ENCODE peak calls at places on chromosomes 7 and 10, in six cellular contexts. One of them, this sample, is unnamed.

GRCh38 chr10:132880148-132880981 is 62.0 kb downstream of the CFAP46 start:
- DNase-seq in OCI-LY7: no peak
- DNase-seq in adrenal gland: no peak
- DNase-seq in aorta: peak; percentile 66
- DNase-seq in HCT116: no peak
- DNase-seq in right lobe of liver: peak; percentile 9
- DNase-seq in this sample: no peak

GRCh38 chr10:8912108-8912507 is 857.6 kb downstream of the GATA3 start:
- DNase-seq in adrenal gland: no peak
- DNase-seq in aorta: no peak
- DNase-seq in HCT116: no peak
- DNase-seq in OCI-LY7: no peak
- DNase-seq in right lobe of liver: peak; percentile 36
- DNase-seq in this sample: no peak

GRCh38 chr10:118300266-118300665 is 41.9 kb downstream of the FAM204A start:
- DNase-seq in adrenal gland: no peak
- DNase-seq in aorta: no peak
- DNase-seq in right lobe of liver: no peak
- DNase-seq in HCT116: no peak
- DNase-seq in OCI-LY7: no peak
- DNase-seq in this sample: no peak

GRCh38 chr10:1368772-1369171 is 312.6 kb downstream of the WDR37 start:
- DNase-seq in aorta: no peak
- DNase-seq in adrenal gland: peak; percentile 33
- DNase-seq in right lobe of liver: no peak
- DNase-seq in HCT116: peak; percentile 45
- DNase-seq in OCI-LY7: peak; percentile 58
- DNase-seq in this sample: peak; percentile 70

GRCh38 chr10:113005380-113005779 is 55.3 kb downstream of the TCF7L2 start:
- DNase-seq in aorta: no peak
- DNase-seq in OCI-LY7: no peak
- DNase-seq in adrenal gland: no peak
- DNase-seq in HCT116: no peak
- DNase-seq in right lobe of liver: no peak
- DNase-seq in this sample: no peak

GRCh38 chr10:58268946-58269831 is at the start of gene CISD1:
- DNase-seq in OCI-LY7: peak; percentile 98
- DNase-seq in HCT116: peak; percentile 99
- DNase-seq in right lobe of liver: peak; percentile 97
- DNase-seq in aorta: peak; percentile 98
- DNase-seq in adrenal gland: peak; percentile 98
- DNase-seq in this sample: peak; percentile 98

GRCh38 chr7:46163245-46163644 is 242.2 kb upstream of the IGFBP3 start:
- DNase-seq in HCT116: no peak
- DNase-seq in adrenal gland: no peak
- DNase-seq in aorta: no peak
- DNase-seq in right lobe of liver: no peak
- DNase-seq in OCI-LY7: no peak
- DNase-seq in this sample: no peak

GRCh38 chr7:127844707-127845331 is 186.4 kb downstream of the LRRC4 start:
- DNase-seq in OCI-LY7: no peak
- DNase-seq in right lobe of liver: peak; percentile 42
- DNase-seq in aorta: no peak
- DNase-seq in adrenal gland: peak; percentile 83
- DNase-seq in HCT116: no peak
- DNase-seq in this sample: peak; percentile 46

GRCh38 chr10:28300027-28300426 is 2.8 kb downstream of the MPP7 start:
- DNase-seq in aorta: no peak
- DNase-seq in adrenal gland: no peak
- DNase-seq in OCI-LY7: peak; percentile 71
- DNase-seq in right lobe of liver: no peak
- DNase-seq in HCT116: no peak
- DNase-seq in this sample: no peak

GRCh38 chr10:130036296-130037065 is 72.4 kb upstream of the EBF3 start:
- DNase-seq in adrenal gland: no peak
- DNase-seq in OCI-LY7: no peak
- DNase-seq in aorta: peak; percentile 68
- DNase-seq in right lobe of liver: no peak
- DNase-seq in HCT116: no peak
- DNase-seq in this sample: no peak

GRCh38 chr10:28592953-28593352 is 60.0 kb downstream of the WAC start:
- DNase-seq in adrenal gland: no peak
- DNase-seq in OCI-LY7: no peak
- DNase-seq in aorta: no peak
- DNase-seq in HCT116: peak; percentile 2
- DNase-seq in right lobe of liver: no peak
- DNase-seq in this sample: no peak

GRCh38 chr10:11440250-11441150 is 170.9 kb downstream of the USP6NL start:
- DNase-seq in HCT116: no peak
- DNase-seq in adrenal gland: no peak
- DNase-seq in right lobe of liver: no peak
- DNase-seq in OCI-LY7: no peak
- DNase-seq in aorta: no peak
- DNase-seq in this sample: no peak

GRCh38 chr7:153401795-153402720 is 642.5 kb downstream of the ACTR3B start:
- DNase-seq in aorta: no peak
- DNase-seq in right lobe of liver: no peak
- DNase-seq in OCI-LY7: no peak
- DNase-seq in adrenal gland: no peak
- DNase-seq in HCT116: no peak
- DNase-seq in this sample: no peak

GRCh38 chr10:113386005-113386404 is 166.8 kb upstream of the HABP2 start:
- DNase-seq in right lobe of liver: peak; percentile 38
- DNase-seq in HCT116: peak; percentile 38
- DNase-seq in aorta: peak; percentile 85
- DNase-seq in OCI-LY7: no peak
- DNase-seq in adrenal gland: peak; percentile 72
- DNase-seq in this sample: no peak

GRCh38 chr10:73771722-73772279 is 10.0 kb upstream of the CHCHD1 start:
- DNase-seq in adrenal gland: peak; percentile 90
- DNase-seq in right lobe of liver: peak; percentile 92
- DNase-seq in HCT116: peak; percentile 48
- DNase-seq in aorta: peak; percentile 98
- DNase-seq in OCI-LY7: peak; percentile 64
- DNase-seq in this sample: peak; percentile 85

GRCh38 chr10:98041352-98042043 is 11.1 kb upstream of the CRTAC1 start:
- DNase-seq in OCI-LY7: peak; percentile 72
- DNase-seq in HCT116: peak; percentile 61
- DNase-seq in aorta: peak; percentile 82
- DNase-seq in adrenal gland: peak; percentile 67
- DNase-seq in right lobe of liver: peak; percentile 70
- DNase-seq in this sample: peak; percentile 65

GRCh38 chr10:103616705-103617361 is 123.3 kb downstream of the NEURL1 start:
- DNase-seq in HCT116: no peak
- DNase-seq in aorta: peak; percentile 85
- DNase-seq in OCI-LY7: no peak
- DNase-seq in right lobe of liver: peak; percentile 67
- DNase-seq in adrenal gland: peak; percentile 48
- DNase-seq in this sample: no peak

GRCh38 chr7:99381664-99382075 is 7.1 kb downstream of the ARPC1B start:
- DNase-seq in right lobe of liver: peak; percentile 73
- DNase-seq in adrenal gland: no peak
- DNase-seq in OCI-LY7: no peak
- DNase-seq in HCT116: no peak
- DNase-seq in aorta: no peak
- DNase-seq in this sample: no peak

DNA sequence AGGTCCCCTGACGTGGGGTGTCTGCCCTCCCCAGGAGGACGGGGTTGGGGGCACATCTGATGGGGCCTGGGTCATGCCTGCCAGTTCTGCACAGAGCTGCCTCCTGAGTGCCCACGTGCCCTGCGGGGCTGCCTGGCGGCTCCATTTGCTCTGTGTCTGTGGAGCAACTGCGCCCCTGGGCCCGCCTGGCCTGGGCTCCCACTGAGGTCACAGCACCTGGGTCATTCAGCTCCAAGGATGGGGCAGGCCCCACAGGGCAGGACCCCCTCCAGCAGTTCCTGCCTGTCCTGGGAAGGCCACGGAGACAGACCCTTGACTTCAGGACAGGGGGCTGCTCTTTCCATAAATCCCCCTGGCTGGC is 590.6 kb downstream of the PTPRN2 start:
- DNase-seq in right lobe of liver: no peak
- DNase-seq in HCT116: no peak
- DNase-seq in OCI-LY7: no peak
- DNase-seq in adrenal gland: no peak
- DNase-seq in aorta: no peak
- DNase-seq in this sample: no peak
- H3K9me3 ChIP-seq in right lobe of liver: no peaks in the 10 kb centered on the region
- H3K9me3 ChIP-seq in HCT116: no peaks in the 10 kb centered on the region
- H3K9me3 ChIP-seq in OCI-LY7: no peaks in the 10 kb centered on the region
- H3K9me3 ChIP-seq in adrenal gland: no peaks in the 10 kb centered on the region
- H3K9me3 ChIP-seq in aorta: peaks cover 1% of the 10 kb centered on the region
- H3K9me3 ChIP-seq in this sample: peaks cover 6% of the 10 kb centered on the region

DNA sequence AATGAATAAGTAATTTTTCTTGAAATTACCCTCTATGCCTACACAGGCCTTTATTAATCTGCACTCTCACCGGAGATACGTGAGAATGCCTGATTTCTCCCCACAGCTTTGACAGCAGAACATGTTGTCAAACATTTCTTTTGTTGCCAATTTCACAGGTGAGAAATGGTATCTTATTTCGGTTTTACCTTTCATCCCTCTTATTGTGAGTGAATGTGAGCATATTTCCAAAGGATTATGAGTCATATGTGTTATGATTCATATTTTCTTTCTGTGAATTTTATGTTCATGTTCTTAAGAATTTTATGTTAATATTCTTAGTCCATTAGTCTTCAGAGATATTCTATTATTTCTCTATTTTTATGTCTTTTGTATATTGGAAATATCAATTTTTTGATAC is 965.1 kb downstream of the CCSER2 start:
- DNase-seq in right lobe of liver: no peak
- DNase-seq in aorta: no peak
- DNase-seq in HCT116: no peak
- DNase-seq in OCI-LY7: no peak
- DNase-seq in adrenal gland: no peak
- DNase-seq in this sample: no peak
- H3K4me3 ChIP-seq in right lobe of liver: no peak overlapping the region
- H3K4me3 ChIP-seq in aorta: no peak overlapping the region
- H3K4me3 ChIP-seq in HCT116: no peak overlapping the region
- H3K4me3 ChIP-seq in OCI-LY7: no peak overlapping the region
- H3K4me3 ChIP-seq in adrenal gland: no peak overlapping the region
- H3K4me3 ChIP-seq in this sample: no peak overlapping the region

DNA sequence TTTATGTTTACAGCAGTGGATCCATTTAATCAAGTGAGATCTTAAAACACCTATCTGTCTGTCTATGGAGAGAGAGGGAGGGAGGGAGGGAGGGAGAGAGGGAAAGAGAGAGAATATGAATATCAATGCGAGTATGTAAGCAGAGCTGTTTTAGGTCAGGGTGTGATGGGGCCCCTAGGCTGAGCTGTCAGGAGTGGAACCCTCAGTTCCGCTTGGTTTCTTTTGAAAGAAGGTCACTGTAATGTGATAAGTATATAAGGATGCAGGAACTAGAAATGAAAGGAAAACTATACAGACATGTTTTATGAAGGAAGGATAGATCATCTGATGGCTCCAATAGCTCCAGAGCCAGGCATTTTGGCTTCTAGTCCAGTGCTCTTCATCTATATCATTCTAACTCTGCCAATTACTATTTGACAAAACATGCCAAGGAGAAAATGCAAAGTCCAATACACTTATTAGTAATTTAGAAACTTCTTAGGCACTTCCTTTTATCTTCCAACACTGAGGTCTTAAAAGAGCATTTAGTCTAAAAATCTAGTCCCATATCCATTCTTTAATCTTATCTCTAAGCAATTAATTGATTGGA is 70.3 kb downstream of the NRCAM start:
- DNase-seq in adrenal gland: no peak
- DNase-seq in right lobe of liver: no peak
- DNase-seq in OCI-LY7: no peak
- DNase-seq in aorta: no peak
- DNase-seq in HCT116: no peak
- DNase-seq in this sample: no peak
- H3K9me3 ChIP-seq in adrenal gland: no peaks in the 10 kb centered on the region
- H3K9me3 ChIP-seq in right lobe of liver: no peaks in the 10 kb centered on the region
- H3K9me3 ChIP-seq in OCI-LY7: no peaks in the 10 kb centered on the region
- H3K9me3 ChIP-seq in aorta: no peaks in the 10 kb centered on the region
- H3K9me3 ChIP-seq in HCT116: no peaks in the 10 kb centered on the region
- H3K9me3 ChIP-seq in this sample: no peaks in the 10 kb centered on the region

DNA sequence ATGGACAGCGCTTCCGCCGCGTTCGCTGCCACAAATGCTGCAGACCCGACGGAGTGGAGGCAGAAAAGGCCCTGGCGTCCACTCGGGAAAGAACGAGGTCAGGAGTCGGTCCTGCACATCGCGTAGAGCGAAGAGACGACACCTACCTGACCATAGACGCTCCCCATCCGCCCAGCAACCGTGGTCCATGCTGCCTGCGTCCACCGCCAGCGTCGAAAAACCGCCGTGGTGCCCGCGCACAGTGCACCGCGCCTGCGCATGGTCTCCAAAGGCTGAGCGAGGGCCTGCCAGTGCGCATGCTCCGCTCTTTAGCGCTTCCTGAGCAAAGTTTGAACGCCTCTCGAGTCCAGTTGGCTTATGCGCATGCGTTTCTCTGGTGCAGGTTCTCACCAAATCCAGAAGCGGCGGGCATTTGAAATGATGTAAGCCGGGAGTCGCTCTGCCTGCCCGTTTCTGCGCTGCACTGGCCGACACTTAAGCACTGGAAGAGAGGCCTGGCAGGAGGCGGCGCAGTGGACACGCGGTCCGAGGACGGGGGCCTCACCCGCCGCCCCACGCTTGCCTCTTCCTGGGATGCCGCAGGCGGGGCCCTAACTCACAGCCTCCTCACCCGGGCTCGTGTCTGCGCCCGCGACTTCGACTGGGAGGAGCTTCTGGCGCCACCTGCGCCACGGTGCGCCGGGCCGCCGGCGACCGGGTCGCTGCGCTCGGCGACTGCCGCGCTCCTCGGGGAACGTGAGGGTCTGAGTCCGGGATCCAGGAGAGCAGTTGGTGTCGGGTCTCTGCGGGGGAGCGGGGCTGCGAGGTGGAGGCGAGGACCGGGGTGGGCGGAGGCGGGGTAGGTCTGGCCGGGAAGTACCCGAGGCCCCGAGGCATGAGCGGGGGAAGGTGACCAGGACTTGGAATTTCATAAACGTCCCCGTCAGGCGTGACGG is at the start of gene FAM24B:
- DNase-seq in right lobe of liver: peak; percentile 94
- DNase-seq in HCT116: peak; percentile 88
- DNase-seq in aorta: peak; percentile 93
- DNase-seq in adrenal gland: peak; percentile 96
- DNase-seq in OCI-LY7: peak; percentile 93
- DNase-seq in this sample: peak; percentile 96
- H3K4me3 ChIP-seq in right lobe of liver: peak within 1 kb of the TSS; percentile 59
- H3K4me3 ChIP-seq in HCT116: peak within 1 kb of the TSS; percentile 61
- H3K4me3 ChIP-seq in aorta: no peak within 1 kb of the TSS
- H3K4me3 ChIP-seq in adrenal gland: no peak within 1 kb of the TSS
- H3K4me3 ChIP-seq in OCI-LY7: peak within 1 kb of the TSS; percentile 79
- H3K4me3 ChIP-seq in this sample: peak within 1 kb of the TSS; percentile 72

DNA sequence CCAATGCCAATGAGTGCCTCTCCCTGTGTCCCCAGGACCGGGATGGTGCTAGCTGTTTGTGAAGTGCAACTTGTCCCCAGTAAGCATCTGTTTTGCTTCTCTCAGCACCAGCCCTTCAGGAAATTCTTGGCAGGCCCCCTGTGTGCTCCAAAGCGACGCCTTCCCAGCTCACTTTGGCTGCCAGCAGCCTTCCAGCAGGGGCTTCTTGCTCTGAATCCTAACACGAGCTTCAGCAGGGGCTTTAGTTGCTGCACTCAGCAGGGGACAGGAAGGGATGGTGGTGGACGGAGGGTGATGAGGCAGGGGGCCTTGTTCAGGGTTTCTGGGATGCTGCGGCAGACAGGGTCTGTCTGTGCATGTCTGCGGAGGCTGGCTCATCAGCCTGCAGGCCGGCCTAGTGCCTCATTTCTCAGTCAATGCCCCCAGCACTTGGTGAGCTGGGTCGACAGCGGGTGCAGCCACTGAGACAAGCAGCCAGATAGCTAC is 368.3 kb downstream of the RPS24 start:
- DNase-seq in HCT116: no peak
- DNase-seq in OCI-LY7: no peak
- DNase-seq in aorta: peak; percentile 62
- DNase-seq in right lobe of liver: no peak
- DNase-seq in adrenal gland: no peak
- DNase-seq in this sample: no peak
- H3K9me3 ChIP-seq in HCT116: no peaks in the 10 kb centered on the region
- H3K9me3 ChIP-seq in OCI-LY7: no peaks in the 10 kb centered on the region
- H3K9me3 ChIP-seq in aorta: no peaks in the 10 kb centered on the region
- H3K9me3 ChIP-seq in right lobe of liver: no peaks in the 10 kb centered on the region
- H3K9me3 ChIP-seq in adrenal gland: no peaks in the 10 kb centered on the region
- H3K9me3 ChIP-seq in this sample: no peaks in the 10 kb centered on the region